ENCODE peak calls at places on chromosomes 3 and 15, in seven cellular contexts. One of them, this sample, is unnamed.

GRCh38 chr3:44923634-44924033 is 49.2 kb downstream of the TGM4 start:
- DNase-seq in K562: no peak
- DNase-seq in H1: no peak
- DNase-seq in HCT116: no peak
- DNase-seq in GM12878: no peak
- DNase-seq in SK-N-SH: no peak
- DNase-seq in HepG2: no peak
- DNase-seq in this sample: no peak

GRCh38 chr3:52065264-52065756 is 8.9 kb upstream of the DUSP7 start:
- DNase-seq in K562: no peak
- DNase-seq in H1: no peak
- DNase-seq in HCT116: no peak
- DNase-seq in GM12878: no peak
- DNase-seq in SK-N-SH: no peak
- DNase-seq in HepG2: no peak
- DNase-seq in this sample: no peak

GRCh38 chr15:90095521-90095959 is 6.7 kb downstream of the IDH2 start:
- DNase-seq in K562: no peak
- DNase-seq in H1: no peak
- DNase-seq in HCT116: no peak
- DNase-seq in GM12878: no peak
- DNase-seq in SK-N-SH: no peak
- DNase-seq in HepG2: peak
- DNase-seq in this sample: peak

GRCh38 chr3:30347679-30348216 is 258.7 kb upstream of the TGFBR2 start:
- DNase-seq in K562: no peak
- DNase-seq in H1: no peak
- DNase-seq in HCT116: no peak
- DNase-seq in GM12878: no peak
- DNase-seq in SK-N-SH: no peak
- DNase-seq in HepG2: peak
- DNase-seq in this sample: no peak

GRCh38 chr3:105367063-105367405 is 325 bp downstream of the ALCAM start:
- DNase-seq in K562: no peak
- DNase-seq in H1: no peak
- DNase-seq in HCT116: no peak
- DNase-seq in GM12878: no peak
- DNase-seq in SK-N-SH: peak
- DNase-seq in HepG2: no peak
- DNase-seq in this sample: no peak

GRCh38 chr3:73868688-73869315 is 244.1 kb upstream of the PDZRN3 start:
- DNase-seq in K562: no peak
- DNase-seq in H1: no peak
- DNase-seq in HCT116: no peak
- DNase-seq in GM12878: no peak
- DNase-seq in SK-N-SH: peak
- DNase-seq in HepG2: peak
- DNase-seq in this sample: peak

GRCh38 chr15:27655063-27655462 is 444.1 kb downstream of the OCA2 start:
- DNase-seq in K562: no peak
- DNase-seq in H1: no peak
- DNase-seq in HCT116: no peak
- DNase-seq in GM12878: no peak
- DNase-seq in SK-N-SH: no peak
- DNase-seq in HepG2: no peak
- DNase-seq in this sample: no peak

GRCh38 chr15:73924258-73924921 is 1.9 kb upstream of the LOXL1 start:
- DNase-seq in K562: no peak
- DNase-seq in H1: no peak
- DNase-seq in HCT116: no peak
- DNase-seq in GM12878: no peak
- DNase-seq in SK-N-SH: no peak
- DNase-seq in HepG2: no peak
- DNase-seq in this sample: no peak

GRCh38 chr3:187623285-187623814 is 46.8 kb downstream of the SST start:
- DNase-seq in K562: no peak
- DNase-seq in H1: no peak
- DNase-seq in HCT116: no peak
- DNase-seq in GM12878: no peak
- DNase-seq in SK-N-SH: no peak
- DNase-seq in HepG2: no peak
- DNase-seq in this sample: no peak

GRCh38 chr15:45573961-45574629 is 13.1 kb upstream of the BLOC1S6 start:
- DNase-seq in K562: peak
- DNase-seq in H1: peak
- DNase-seq in HCT116: peak
- DNase-seq in GM12878: no peak
- DNase-seq in SK-N-SH: peak
- DNase-seq in HepG2: peak
- DNase-seq in this sample: no peak

GRCh38 chr3:170787464-170787863 is 82.5 kb downstream of the RPL22L1 start:
- DNase-seq in K562: no peak
- DNase-seq in H1: no peak
- DNase-seq in HCT116: no peak
- DNase-seq in GM12878: no peak
- DNase-seq in SK-N-SH: no peak
- DNase-seq in HepG2: no peak
- DNase-seq in this sample: no peak

GRCh38 chr3:128294999-128295468 is 141.8 kb downstream of the EEFSEC start:
- DNase-seq in K562: no peak
- DNase-seq in H1: no peak
- DNase-seq in HCT116: no peak
- DNase-seq in GM12878: no peak
- DNase-seq in SK-N-SH: no peak
- DNase-seq in HepG2: no peak
- DNase-seq in this sample: no peak

GRCh38 chr3:40096561-40097506 is 212.7 kb upstream of the EIF1B start:
- DNase-seq in K562: no peak
- DNase-seq in H1: no peak
- DNase-seq in HCT116: no peak
- DNase-seq in GM12878: no peak
- DNase-seq in SK-N-SH: no peak
- DNase-seq in HepG2: no peak
- DNase-seq in this sample: no peak

GRCh38 chr3:48125026-48125704 is 63.1 kb downstream of the CDC25A start:
- DNase-seq in K562: no peak
- DNase-seq in H1: peak
- DNase-seq in HCT116: no peak
- DNase-seq in GM12878: no peak
- DNase-seq in SK-N-SH: no peak
- DNase-seq in HepG2: no peak
- DNase-seq in this sample: no peak

GRCh38 chr15:100049936-100050876 is 291.6 kb downstream of the ADAMTS17 start:
- DNase-seq in K562: no peak
- DNase-seq in H1: no peak
- DNase-seq in HCT116: no peak
- DNase-seq in GM12878: no peak
- DNase-seq in SK-N-SH: no peak
- DNase-seq in HepG2: no peak
- DNase-seq in this sample: no peak

GRCh38 chr15:100054539-100054938 is 287.2 kb downstream of the ADAMTS17 start:
- DNase-seq in K562: no peak
- DNase-seq in H1: no peak
- DNase-seq in HCT116: no peak
- DNase-seq in GM12878: no peak
- DNase-seq in SK-N-SH: no peak
- DNase-seq in HepG2: no peak
- DNase-seq in this sample: no peak

GRCh38 chr15:100050877-100051786 is 290.6 kb downstream of the ADAMTS17 start:
- DNase-seq in K562: no peak
- DNase-seq in H1: no peak
- DNase-seq in HCT116: no peak
- DNase-seq in GM12878: no peak
- DNase-seq in SK-N-SH: no peak
- DNase-seq in HepG2: no peak
- DNase-seq in this sample: no peak

GRCh38 chr15:100053476-100054121 is 288.2 kb downstream of the ADAMTS17 start:
- DNase-seq in K562: no peak
- DNase-seq in H1: no peak
- DNase-seq in HCT116: no peak
- DNase-seq in GM12878: no peak
- DNase-seq in SK-N-SH: no peak
- DNase-seq in HepG2: no peak
- DNase-seq in this sample: no peak

DNA sequence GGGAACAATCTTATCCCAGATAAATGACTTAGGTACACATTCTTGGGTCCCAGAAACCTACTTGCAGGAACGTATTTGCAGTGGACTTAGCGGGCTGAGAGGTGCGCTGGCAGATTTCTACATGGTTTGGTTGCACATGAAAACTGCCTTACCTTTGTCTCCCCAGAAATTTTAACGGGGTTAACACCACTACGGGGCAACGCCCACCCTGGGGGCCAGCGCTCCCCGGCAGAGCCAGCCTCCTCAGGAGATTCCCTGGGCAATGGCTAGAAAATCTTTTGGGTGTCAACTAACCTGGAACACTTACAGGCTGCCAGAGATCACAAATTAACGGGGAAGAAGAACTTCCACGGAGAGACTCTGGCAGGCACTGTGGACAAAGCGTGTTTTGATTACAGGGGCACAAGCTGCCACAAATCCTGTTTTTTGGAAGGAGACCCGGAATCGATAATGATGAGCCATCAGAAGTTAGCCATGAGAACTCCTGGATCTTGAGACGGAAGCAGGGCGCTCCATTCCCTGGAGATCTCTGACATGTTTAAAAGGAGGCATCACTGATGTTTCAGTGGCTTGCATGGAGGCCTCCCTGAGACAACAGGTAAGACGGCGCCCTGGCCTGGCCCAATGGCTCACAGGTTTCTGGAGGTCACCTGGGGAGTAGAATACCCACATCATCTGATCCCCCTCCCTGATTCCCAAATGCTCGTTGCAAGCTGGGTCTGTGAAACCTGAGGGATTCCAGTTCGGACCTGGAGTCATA is 288.9 kb downstream of the ADAMTS17 start:
- DNase-seq in K562: no peak
- DNase-seq in H1: no peak
- DNase-seq in HCT116: no peak
- DNase-seq in GM12878: no peak
- DNase-seq in SK-N-SH: no peak
- DNase-seq in HepG2: no peak
- DNase-seq in this sample: no peak
- TF ChIP-seq JUND in K562: no peak
- TF ChIP-seq JUND in H1: no peak
- TF ChIP-seq JUND in HCT116: no peak
- TF ChIP-seq JUND in GM12878: no peak
- TF ChIP-seq JUND in SK-N-SH: no peak
- TF ChIP-seq JUND in HepG2: no peak
- TF ChIP-seq JUND in this sample: no peak

DNA sequence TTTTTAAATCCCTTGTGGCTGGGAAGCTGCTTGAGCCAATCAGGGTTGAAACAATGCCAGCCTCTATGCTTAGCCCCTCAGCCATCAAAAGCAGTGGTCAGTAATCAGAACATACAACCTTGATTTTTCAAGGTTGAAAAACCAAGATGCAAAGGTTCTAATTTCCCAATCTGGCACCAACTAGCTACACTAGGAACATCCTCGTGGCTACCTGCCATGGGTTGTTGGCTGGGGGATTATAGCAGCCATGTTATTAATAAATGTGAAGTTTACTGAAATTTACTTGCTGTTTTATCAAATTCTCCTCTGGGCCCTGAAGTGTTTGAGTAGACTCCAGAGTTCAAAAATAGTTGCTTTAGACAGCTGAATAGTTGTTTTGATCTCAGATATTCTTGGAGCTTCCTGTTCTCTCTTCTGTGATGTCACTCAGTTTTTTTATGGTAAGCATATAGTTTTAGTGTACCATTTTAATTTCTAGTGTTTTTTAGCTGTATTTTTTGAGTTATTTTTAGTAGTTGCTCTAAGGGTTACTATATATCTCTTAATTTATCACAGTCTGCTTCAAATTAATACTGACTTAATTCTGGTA is 31.9 kb downstream of the PCCB start:
- DNase-seq in K562: no peak
- DNase-seq in H1: no peak
- DNase-seq in HCT116: no peak
- DNase-seq in GM12878: no peak
- DNase-seq in SK-N-SH: no peak
- DNase-seq in HepG2: no peak
- DNase-seq in this sample: no peak
- TF ChIP-seq JUND in K562: no peak
- TF ChIP-seq JUND in H1: no peak
- TF ChIP-seq JUND in HCT116: no peak
- TF ChIP-seq JUND in GM12878: no peak
- TF ChIP-seq JUND in SK-N-SH: no peak
- TF ChIP-seq JUND in HepG2: no peak
- TF ChIP-seq JUND in this sample: no peak

DNA sequence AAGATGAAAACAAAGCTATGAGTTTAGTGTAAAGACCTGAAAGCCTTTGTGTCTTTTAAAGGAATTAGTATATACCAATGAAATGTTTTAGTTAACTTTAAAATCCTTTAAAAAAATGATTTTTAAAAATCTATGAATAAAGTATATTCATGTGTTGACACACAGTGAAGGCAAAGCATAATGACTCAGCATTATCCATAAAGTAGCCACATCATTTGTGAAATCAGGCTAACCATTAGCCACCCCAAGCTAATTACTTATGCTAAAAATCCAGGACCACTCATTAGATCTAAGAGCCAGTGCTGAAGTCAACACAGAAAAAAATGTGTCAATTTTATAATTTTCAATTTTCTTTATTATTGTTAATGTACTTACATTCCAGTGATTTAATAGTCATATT is 310.2 kb downstream of the TBC1D5 start:
- DNase-seq in K562: no peak
- DNase-seq in H1: no peak
- DNase-seq in HCT116: no peak
- DNase-seq in GM12878: no peak
- DNase-seq in SK-N-SH: no peak
- DNase-seq in HepG2: no peak
- DNase-seq in this sample: no peak
- TF ChIP-seq JUND in K562: no peak
- TF ChIP-seq JUND in H1: no peak
- TF ChIP-seq JUND in HCT116: no peak
- TF ChIP-seq JUND in GM12878: no peak
- TF ChIP-seq JUND in SK-N-SH: no peak
- TF ChIP-seq JUND in HepG2: no peak
- TF ChIP-seq JUND in this sample: no peak

GRCh38 chr15:75948761-75949296 is 45.2 kb downstream of the FBXO22 start:
- DNase-seq in K562: no peak
- DNase-seq in H1: no peak
- DNase-seq in HCT116: no peak
- DNase-seq in GM12878: no peak
- DNase-seq in SK-N-SH: no peak
- DNase-seq in HepG2: no peak
- DNase-seq in this sample: no peak

GRCh38 chr15:75945953-75946352 is 42.3 kb downstream of the FBXO22 start:
- DNase-seq in K562: no peak
- DNase-seq in H1: no peak
- DNase-seq in HCT116: no peak
- DNase-seq in GM12878: no peak
- DNase-seq in SK-N-SH: no peak
- DNase-seq in HepG2: no peak
- DNase-seq in this sample: no peak

GRCh38 chr15:75943246-75943645 is 39.6 kb downstream of the FBXO22 start:
- DNase-seq in K562: no peak
- DNase-seq in H1: no peak
- DNase-seq in HCT116: no peak
- DNase-seq in GM12878: no peak
- DNase-seq in SK-N-SH: no peak
- DNase-seq in HepG2: no peak
- DNase-seq in this sample: no peak

GRCh38 chr15:75943713-75944215 is 40.1 kb downstream of the FBXO22 start:
- DNase-seq in K562: no peak
- DNase-seq in H1: no peak
- DNase-seq in HCT116: no peak
- DNase-seq in GM12878: no peak
- DNase-seq in SK-N-SH: no peak
- DNase-seq in HepG2: no peak
- DNase-seq in this sample: no peak

GRCh38 chr15:75947117-75947516 is 43.4 kb downstream of the FBXO22 start:
- DNase-seq in K562: no peak
- DNase-seq in H1: no peak
- DNase-seq in HCT116: no peak
- DNase-seq in GM12878: no peak
- DNase-seq in SK-N-SH: no peak
- DNase-seq in HepG2: no peak
- DNase-seq in this sample: no peak
- TF ChIP-seq JUND in K562: no peak
- TF ChIP-seq JUND in H1: no peak
- TF ChIP-seq JUND in HCT116: no peak
- TF ChIP-seq JUND in GM12878: no peak
- TF ChIP-seq JUND in SK-N-SH: no peak
- TF ChIP-seq JUND in HepG2: no peak
- TF ChIP-seq JUND in this sample: no peak